ENCODE peak calls at places on chromosomes 1 and 21, in nine cellular contexts. One of them, this sample, is unnamed.

GRCh38 chr1:171576144-171576543 is 45.9 kb upstream of the MYOCOS start:
- DNase-seq in mucosa of gallbladder: no peak
- DNase-seq in smooth muscle cell of the brain vasculature: no peak
- DNase-seq in Panc1: no peak
- DNase-seq in activated T-cell treated with anti-CD3 and anti-CD28 coated beads, Interleukin-2, amount 50 U/mL, for 24 hours: no peak
- DNase-seq in M059J: no peak
- DNase-seq in nephron progenitor cell: no peak
- DNase-seq in HuH-7.5: no peak
- DNase-seq in activated CD8-positive, alpha-beta memory T cell treated with anti-CD3 and anti-CD28 coated beads, Interleukin-2, amount 50 U/mL, for 4 hours: no peak
- DNase-seq in this sample: no peak

GRCh38 chr1:238129677-238130076 is 239.0 kb upstream of the ZP4 start:
- DNase-seq in mucosa of gallbladder: no peak
- DNase-seq in smooth muscle cell of the brain vasculature: no peak
- DNase-seq in Panc1: no peak
- DNase-seq in activated T-cell treated with anti-CD3 and anti-CD28 coated beads, Interleukin-2, amount 50 U/mL, for 24 hours: no peak
- DNase-seq in M059J: no peak
- DNase-seq in nephron progenitor cell: no peak
- DNase-seq in HuH-7.5: no peak
- DNase-seq in activated CD8-positive, alpha-beta memory T cell treated with anti-CD3 and anti-CD28 coated beads, Interleukin-2, amount 50 U/mL, for 4 hours: no peak
- DNase-seq in this sample: no peak

GRCh38 chr21:42861311-42862122 is 17.8 kb downstream of the WDR4 start:
- DNase-seq in mucosa of gallbladder: no peak
- DNase-seq in smooth muscle cell of the brain vasculature: no peak
- DNase-seq in Panc1: no peak
- DNase-seq in activated T-cell treated with anti-CD3 and anti-CD28 coated beads, Interleukin-2, amount 50 U/mL, for 24 hours: no peak
- DNase-seq in M059J: no peak
- DNase-seq in nephron progenitor cell: no peak
- DNase-seq in HuH-7.5: no peak
- DNase-seq in activated CD8-positive, alpha-beta memory T cell treated with anti-CD3 and anti-CD28 coated beads, Interleukin-2, amount 50 U/mL, for 4 hours: no peak
- DNase-seq in this sample: no peak

GRCh38 chr1:108570128-108570527 is 10.2 kb downstream of the EEIG2 start:
- DNase-seq in mucosa of gallbladder: no peak
- DNase-seq in smooth muscle cell of the brain vasculature: no peak
- DNase-seq in Panc1: no peak
- DNase-seq in activated T-cell treated with anti-CD3 and anti-CD28 coated beads, Interleukin-2, amount 50 U/mL, for 24 hours: no peak
- DNase-seq in M059J: peak; percentile 55
- DNase-seq in nephron progenitor cell: no peak
- DNase-seq in HuH-7.5: peak; percentile 16
- DNase-seq in activated CD8-positive, alpha-beta memory T cell treated with anti-CD3 and anti-CD28 coated beads, Interleukin-2, amount 50 U/mL, for 4 hours: no peak
- DNase-seq in this sample: peak; percentile 25

GRCh38 chr21:27759091-27759659 is 792.3 kb upstream of the ADAMTS5 start:
- DNase-seq in mucosa of gallbladder: no peak
- DNase-seq in smooth muscle cell of the brain vasculature: no peak
- DNase-seq in Panc1: no peak
- DNase-seq in activated T-cell treated with anti-CD3 and anti-CD28 coated beads, Interleukin-2, amount 50 U/mL, for 24 hours: no peak
- DNase-seq in M059J: peak; percentile 25
- DNase-seq in nephron progenitor cell: peak; percentile 5
- DNase-seq in HuH-7.5: no peak
- DNase-seq in activated CD8-positive, alpha-beta memory T cell treated with anti-CD3 and anti-CD28 coated beads, Interleukin-2, amount 50 U/mL, for 4 hours: no peak
- DNase-seq in this sample: peak; percentile 9

GRCh38 chr1:232012773-232013386 is 386.3 kb downstream of the DISC1 start:
- DNase-seq in mucosa of gallbladder: peak; percentile 72
- DNase-seq in smooth muscle cell of the brain vasculature: no peak
- DNase-seq in Panc1: no peak
- DNase-seq in activated T-cell treated with anti-CD3 and anti-CD28 coated beads, Interleukin-2, amount 50 U/mL, for 24 hours: no peak
- DNase-seq in M059J: peak; percentile 89
- DNase-seq in nephron progenitor cell: no peak
- DNase-seq in HuH-7.5: no peak
- DNase-seq in activated CD8-positive, alpha-beta memory T cell treated with anti-CD3 and anti-CD28 coated beads, Interleukin-2, amount 50 U/mL, for 4 hours: no peak
- DNase-seq in this sample: no peak

GRCh38 chr1:184821658-184822057 is 67.0 kb upstream of the EDEM3 start:
- DNase-seq in mucosa of gallbladder: no peak
- DNase-seq in smooth muscle cell of the brain vasculature: no peak
- DNase-seq in Panc1: no peak
- DNase-seq in activated T-cell treated with anti-CD3 and anti-CD28 coated beads, Interleukin-2, amount 50 U/mL, for 24 hours: no peak
- DNase-seq in M059J: no peak
- DNase-seq in nephron progenitor cell: no peak
- DNase-seq in HuH-7.5: no peak
- DNase-seq in activated CD8-positive, alpha-beta memory T cell treated with anti-CD3 and anti-CD28 coated beads, Interleukin-2, amount 50 U/mL, for 4 hours: no peak
- DNase-seq in this sample: no peak

GRCh38 chr1:164559342-164560070 is 522 bp downstream of the PBX1 start:
- DNase-seq in mucosa of gallbladder: no peak
- DNase-seq in smooth muscle cell of the brain vasculature: no peak
- DNase-seq in Panc1: no peak
- DNase-seq in activated T-cell treated with anti-CD3 and anti-CD28 coated beads, Interleukin-2, amount 50 U/mL, for 24 hours: peak; percentile 28
- DNase-seq in M059J: peak; percentile 57
- DNase-seq in nephron progenitor cell: peak; percentile 68
- DNase-seq in HuH-7.5: no peak
- DNase-seq in activated CD8-positive, alpha-beta memory T cell treated with anti-CD3 and anti-CD28 coated beads, Interleukin-2, amount 50 U/mL, for 4 hours: no peak
- DNase-seq in this sample: peak; percentile 39

GRCh38 chr21:35476616-35477395 is 427.7 kb upstream of the RUNX1 start:
- DNase-seq in mucosa of gallbladder: no peak
- DNase-seq in smooth muscle cell of the brain vasculature: peak; percentile 31
- DNase-seq in Panc1: no peak
- DNase-seq in activated T-cell treated with anti-CD3 and anti-CD28 coated beads, Interleukin-2, amount 50 U/mL, for 24 hours: no peak
- DNase-seq in M059J: peak; percentile 85
- DNase-seq in nephron progenitor cell: no peak
- DNase-seq in HuH-7.5: no peak
- DNase-seq in activated CD8-positive, alpha-beta memory T cell treated with anti-CD3 and anti-CD28 coated beads, Interleukin-2, amount 50 U/mL, for 4 hours: no peak
- DNase-seq in this sample: peak; percentile 40